ENCODE peak calls at places on chromosomes 1 and 21, in six cellular contexts. C is H9, V is IMR-90, O is neuronal stem cell, U is mesendoderm, S is mesenchymal stem cell. H is an unnamed sample.

GRCh38 chr1:207985996-207986395 is 75.1 kb upstream of the CD34 start:
- DNase-seq in S (no peak), U (no peak), V (no peak), C (no peak), O (no peak), H (no peak)

GRCh38 chr1:238377280-238377919 is 486.7 kb upstream of the ZP4 start:
- DNase-seq in C (peak), V (no peak), U (peak), O (no peak), S (no peak), H (no peak)

GRCh38 chr1:233788687-233789086 is 115.8 kb upstream of the SLC35F3 start:
- DNase-seq in C (no peak), O (no peak), V (no peak), U (no peak), S (no peak), H (no peak)

GRCh38 chr1:225318706-225319575 is 108.9 kb downstream of the LBR start:
- DNase-seq in U (peak), C (peak), V (peak), S (peak), O (peak), H (no peak)

GRCh38 chr1:46445773-46446256 is 43.8 kb upstream of the DMBX1 start:
- DNase-seq in V (no peak), C (no peak), U (no peak), O (no peak), S (no peak), H (no peak)

GRCh38 chr1:245298781-245299180 is 144.0 kb downstream of the KIF26B start:
- DNase-seq in U (no peak), C (no peak), V (no peak), S (no peak), O (no peak), H (no peak)

GRCh38 chr1:26020390-26020789 is 1.2 kb upstream of the EXTL1 start:
- DNase-seq in U (no peak), V (peak), O (no peak), C (no peak), S (no peak), H (no peak)

GRCh38 chr1:55329826-55330432 is 114.8 kb upstream of the USP24 start:
- DNase-seq in O (no peak), V (no peak), S (peak), U (no peak), C (no peak), H (no peak)

GRCh38 chr21:40215941-40216340 is 348.7 kb downstream of the PCP4 start:
- DNase-seq in O (no peak), V (no peak), U (no peak), C (no peak), S (no peak), H (no peak)

GRCh38 chr1:40795811-40796586 is 12.4 kb downstream of the KCNQ4 start:
- DNase-seq in V (no peak), O (no peak), U (no peak), C (no peak), S (no peak), H (no peak)

GRCh38 chr1:59516881-59517280 is 220.0 kb downstream of the FGGY start:
- DNase-seq in S (no peak), O (no peak), V (no peak), C (no peak), U (no peak), H (no peak)

GRCh38 chr1:102790997-102791396 is 317.3 kb downstream of the COL11A1 start:
- DNase-seq in U (no peak), V (no peak), C (no peak), O (no peak), S (peak), H (no peak)

GRCh38 chr1:172449012-172449584 is 5.2 kb upstream of the PIGC start:
- DNase-seq in V (no peak), S (no peak), O (no peak), U (no peak), C (no peak), H (no peak)

GRCh38 chr21:16117331-16117730 is 387.5 kb downstream of the USP25 start:
- DNase-seq in U (no peak), S (no peak), C (no peak), O (no peak), V (no peak), H (no peak)

GRCh38 chr1:152517237-152517811 is 3.0 kb downstream of the CRCT1 start:
- DNase-seq in U (no peak), S (no peak), O (no peak), C (no peak), V (no peak), H (no peak)

GRCh38 chr1:54952950-54953718 is 27.3 kb upstream of the TMEM61 start:
- DNase-seq in O (no peak), U (no peak), V (peak), S (peak), C (no peak), H (no peak)

GRCh38 chr21:41780337-41781046 is 13.6 kb upstream of the RIPK4 start:
- DNase-seq in U (no peak), S (no peak), O (no peak), C (no peak), V (no peak), H (no peak)
- H3K23ac ChIP-seq in U (no peak), S (no peak), O (no peak), C (no peak), V (no peak), H (no peak)

GRCh38 chr1:39165488-39165887 is 39.0 kb upstream of the MACF1 start:
- DNase-seq in O (no peak), C (no peak), U (no peak), V (no peak), S (no peak), H (no peak)
- H3K23ac ChIP-seq in O (no peak), C (no peak), U (no peak), V (no peak), S (no peak), H (no peak)

GRCh38 chr1:30895942-30896660 is 12.5 kb downstream of the SDC3 start:
- DNase-seq in U (peak), O (no peak), S (no peak), C (no peak), V (peak), H (no peak)

GRCh38 chr1:30895382-30895941 is 13.1 kb downstream of the SDC3 start:
- DNase-seq in C (no peak), S (no peak), V (no peak), U (peak), O (no peak), H (no peak)

GRCh38 chr1:30893776-30894507 is 14.6 kb downstream of the SDC3 start:
- DNase-seq in U (no peak), V (no peak), S (no peak), C (no peak), O (peak), H (no peak)

GRCh38 chr1:30892671-30893073 is 15.9 kb downstream of the SDC3 start:
- DNase-seq in U (no peak), V (no peak), C (no peak), S (no peak), O (no peak), H (no peak)

DNA sequence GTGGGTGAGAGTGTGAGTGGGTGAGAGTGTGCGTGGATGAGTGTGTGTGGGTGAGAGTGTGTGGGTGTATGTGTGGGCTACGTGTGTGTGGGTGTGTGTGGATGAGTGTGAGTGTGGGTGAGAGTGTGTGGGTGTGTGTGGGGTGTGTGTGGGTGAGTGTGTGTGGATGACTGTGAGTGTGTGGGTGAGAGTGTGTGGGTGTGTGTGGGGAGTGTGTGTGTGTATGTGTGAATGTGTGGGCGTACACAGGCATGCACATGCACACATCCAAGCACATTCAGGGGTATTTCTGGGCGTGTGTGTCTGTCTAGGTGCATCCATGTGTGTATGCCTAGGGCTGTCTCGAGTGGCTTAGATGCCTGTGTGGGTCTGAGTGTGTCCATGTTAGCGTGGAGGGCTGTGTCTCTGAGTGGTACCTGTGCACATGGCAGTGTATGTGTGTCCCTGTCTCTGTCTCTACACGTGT is 14.0 kb downstream of the SDC3 start:
- DNase-seq in V (no peak), U (no peak), C (no peak), S (no peak), O (no peak), H (no peak)
- H3K23ac ChIP-seq in V (peak), U (no peak), C (no peak), S (no peak), O (no peak), H (no peak)

DNA sequence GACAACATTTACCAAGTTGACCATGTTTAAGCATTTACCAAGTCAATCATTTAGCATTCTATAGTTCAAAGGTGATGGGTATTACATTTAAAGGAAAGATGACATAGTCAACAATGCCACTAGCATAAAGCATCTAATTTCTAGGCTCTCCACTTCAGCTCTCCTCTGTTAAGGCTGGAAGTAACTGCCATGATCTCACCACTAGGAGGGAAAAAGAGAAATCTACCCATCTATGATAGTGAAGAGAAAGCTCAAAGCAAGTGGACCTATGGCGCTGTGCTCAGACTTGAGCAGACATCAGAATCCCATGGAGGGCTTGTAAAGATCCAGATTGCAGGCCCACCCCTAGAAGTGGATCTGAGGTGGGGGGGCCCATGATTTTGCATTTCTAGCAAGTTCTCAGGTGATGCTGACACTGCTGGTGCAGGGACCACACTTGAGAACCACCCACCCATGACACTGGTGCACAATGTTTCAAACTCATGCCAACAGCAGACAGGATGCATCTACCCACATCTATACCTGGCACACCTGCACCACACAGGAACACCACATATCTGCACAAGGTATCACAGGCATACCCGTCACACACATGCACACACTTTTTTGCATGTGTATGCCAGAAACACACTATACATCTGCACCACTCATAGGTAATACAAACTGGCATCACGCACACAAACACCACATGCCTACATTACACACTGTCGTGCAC is 392.9 kb upstream of the RUNX1 start:
- DNase-seq in O (no peak), U (peak), V (no peak), C (no peak), S (no peak), H (no peak)
- H3K23ac ChIP-seq in O (peak), U (no peak), V (no peak), C (no peak), S (no peak), H (no peak)